ENCODE peak calls at places on chromosome 13, in six cellular contexts. B, H, R, N, T and S are unnamed samples.

GRCh38 chr13:114259374-114259773 is 22.0 kb upstream of the UPF3A start:
- DNase-seq in R (no peak), N (no peak), H (no peak), B (no peak), T (no peak), S (no peak)

GRCh38 chr13:55263045-55263444 is 1877.7 kb upstream of the PRR20A start:
- DNase-seq in B (no peak), N (no peak), H (no peak), R (no peak), T (no peak), S (no peak)

GRCh38 chr13:101612736-101613135 is 160.3 kb downstream of the ITGBL1 start:
- DNase-seq in T (no peak), H (no peak), R (no peak), N (peak; percentile 18), B (no peak), S (no peak)

GRCh38 chr13:113513761-113514160 is 23.2 kb upstream of the DCUN1D2 start:
- DNase-seq in B (no peak), H (no peak), N (no peak), R (no peak), T (no peak), S (no peak)

GRCh38 chr13:46753917-46754316 is 43.0 kb downstream of the ESD start:
- DNase-seq in N (no peak), T (no peak), B (no peak), H (no peak), R (no peak), S (no peak)

GRCh38 chr13:85985791-85986190 is 186.6 kb upstream of the SLITRK6 start:
- DNase-seq in N (no peak), R (no peak), B (no peak), H (no peak), T (no peak), S (no peak)

GRCh38 chr13:114030666-114031610 is 57.1 kb upstream of the C13orf46 start:
- DNase-seq in N (no peak), R (no peak), T (no peak), H (no peak), B (no peak), S (no peak)

GRCh38 chr13:34208326-34208725 is 390.4 kb downstream of the RFC3 start:
- DNase-seq in T (peak; percentile 35), R (no peak), N (no peak), B (peak; percentile 21), H (no peak), S (no peak)

GRCh38 chr13:111900390-111901180 is 166.4 kb upstream of the SOX1 start:
- DNase-seq in N (no peak), T (peak; percentile 58), B (no peak), R (no peak), H (peak; percentile 43), S (peak; percentile 24)

GRCh38 chr13:40518481-40518882 is 148.0 kb downstream of the FOXO1 start:
- DNase-seq in T (no peak), R (no peak), B (no peak), N (peak; percentile 68), H (peak; percentile 28), S (no peak)

GRCh38 chr13:20156711-20157110 is 4.1 kb downstream of the GJA3 start:
- DNase-seq in B (no peak), H (no peak), R (no peak), T (no peak), N (no peak), S (peak; percentile 19)

GRCh38 chr13:112958127-112958989 is 10.7 kb upstream of the MCF2L start:
- DNase-seq in R (no peak), B (no peak), H (no peak), N (no peak), T (no peak), S (no peak)

GRCh38 chr13:60095300-60095699 is 68.4 kb downstream of the DIAPH3 start:
- DNase-seq in N (peak; percentile 12), R (no peak), H (no peak), B (no peak), T (no peak), S (no peak)

GRCh38 chr13:26213982-26214381 is 8.1 kb downstream of the RNF6 start:
- DNase-seq in T (no peak), R (no peak), N (no peak), B (no peak), H (no peak), S (no peak)

GRCh38 chr13:78426183-78426582 is 177.2 kb downstream of the POU4F1 start:
- DNase-seq in H (no peak), B (no peak), T (no peak), R (no peak), N (no peak), S (no peak)

GRCh38 chr13:50543767-50544166 is 299.7 kb downstream of the DLEU7 start:
- DNase-seq in H (no peak), B (peak; percentile 91), N (no peak), R (no peak), T (peak; percentile 52), S (no peak)

GRCh38 chr13:28568286-28568685 is 73.4 kb upstream of the FLT1 start:
- DNase-seq in B (peak; percentile 62), T (peak; percentile 66), H (no peak), N (no peak), R (no peak), S (no peak)

GRCh38 chr13:44810067-44810840 is 179.0 kb downstream of the NUFIP1 start:
- DNase-seq in T (no peak), N (no peak), H (no peak), B (no peak), R (no peak), S (no peak)

GRCh38 chr13:109971745-109972090 is 185.3 kb upstream of the IRS2 start:
- DNase-seq in B (no peak), R (no peak), H (no peak), N (no peak), T (no peak), S (no peak)

GRCh38 chr13:80923907-80924306 is 583.0 kb upstream of the SPRY2 start:
- DNase-seq in T (no peak), H (no peak), N (peak; percentile 17), B (no peak), R (no peak), S (no peak)

DNA sequence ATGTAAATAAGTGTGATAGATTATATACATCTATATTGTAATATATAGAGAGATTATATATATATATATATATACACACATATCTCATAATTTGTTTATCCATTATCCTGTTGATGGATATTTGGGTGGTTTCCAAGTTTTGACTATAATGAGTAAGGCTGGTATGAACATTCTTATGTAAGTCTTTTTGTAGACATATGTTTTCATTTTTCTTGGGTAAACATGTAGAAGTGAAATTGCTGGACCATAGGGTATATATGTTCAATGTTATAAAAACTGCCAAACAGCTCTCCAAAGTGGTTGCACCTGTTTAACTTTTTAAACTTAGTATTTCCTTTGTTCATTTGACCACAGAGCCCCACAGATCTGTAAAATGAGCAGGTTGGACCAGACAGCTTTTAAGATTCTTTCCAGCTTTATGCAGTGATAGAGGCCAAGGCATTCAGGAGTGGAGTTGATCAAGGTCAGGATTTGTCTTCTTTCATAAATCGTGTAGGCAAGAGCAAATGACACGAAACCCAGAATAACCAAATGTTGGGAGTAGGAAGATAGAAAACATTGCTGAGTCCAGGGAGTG is 21.7 kb upstream of the KATNAL1 start:
- DNase-seq in B (no peak), N (no peak), H (no peak), R (no peak), T (no peak), S (no peak)
- H2BK5ac ChIP-seq in B (no peak overlapping the region), N (no peak overlapping the region), H (no peak overlapping the region), R (no peak overlapping the region), T (no peak overlapping the region), S (no peak overlapping the region)

GRCh38 chr13:24900507-24900906 is 136.5 kb downstream of the RNF17 start:
- DNase-seq in R (no peak), T (no peak), N (no peak), H (no peak), B (no peak), S (no peak)

GRCh38 chr13:24905242-24905641 is 141.3 kb downstream of the RNF17 start:
- DNase-seq in T (no peak), N (no peak), R (no peak), H (no peak), B (peak; percentile 36), S (no peak)

GRCh38 chr13:24911135-24911524 is 147.2 kb downstream of the RNF17 start:
- DNase-seq in H (no peak), T (peak; percentile 72), B (peak; percentile 74), R (no peak), N (no peak), S (no peak)

GRCh38 chr13:24910502-24911134 is 146.6 kb downstream of the RNF17 start:
- DNase-seq in R (no peak), B (peak; percentile 6), N (no peak), H (no peak), T (no peak), S (no peak)

GRCh38 chr13:24906268-24906667 is 142.3 kb downstream of the RNF17 start:
- DNase-seq in N (no peak), B (no peak), H (no peak), R (no peak), T (no peak), S (no peak)
- H3K27ac ChIP-seq in N (no peak overlapping the region), B (no peak overlapping the region), H (no peak overlapping the region), R (no peak overlapping the region), T (no peak overlapping the region), S (no peak overlapping the region)

DNA sequence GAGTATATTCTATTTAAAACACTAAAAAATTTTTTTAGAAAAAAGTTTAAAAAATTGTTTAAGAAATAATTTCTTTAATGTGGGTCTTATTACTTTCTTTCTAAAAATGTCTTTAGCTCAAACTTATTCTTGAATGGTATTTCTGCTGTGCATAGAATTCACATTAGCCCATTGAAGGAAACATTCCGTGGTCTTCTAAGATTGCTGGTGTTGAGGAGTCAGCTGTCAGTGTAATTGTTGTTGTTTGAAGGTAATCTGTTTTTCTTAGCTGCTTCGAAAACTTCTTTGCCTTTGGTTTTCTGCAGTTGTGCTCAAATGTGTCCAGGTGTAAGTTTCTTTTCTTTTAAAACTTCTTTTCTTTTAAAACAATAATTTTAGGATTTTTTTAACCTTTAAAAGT is 85.4 kb upstream of the KLF12 start:
- DNase-seq in T (no peak), B (peak; percentile 44), H (no peak), N (no peak), R (no peak), S (no peak)
- H3K9ac ChIP-seq in T (no peak overlapping the region), B (no peak overlapping the region), H (no peak overlapping the region), N (no peak overlapping the region), R (no peak overlapping the region), S (no peak overlapping the region)

DNA sequence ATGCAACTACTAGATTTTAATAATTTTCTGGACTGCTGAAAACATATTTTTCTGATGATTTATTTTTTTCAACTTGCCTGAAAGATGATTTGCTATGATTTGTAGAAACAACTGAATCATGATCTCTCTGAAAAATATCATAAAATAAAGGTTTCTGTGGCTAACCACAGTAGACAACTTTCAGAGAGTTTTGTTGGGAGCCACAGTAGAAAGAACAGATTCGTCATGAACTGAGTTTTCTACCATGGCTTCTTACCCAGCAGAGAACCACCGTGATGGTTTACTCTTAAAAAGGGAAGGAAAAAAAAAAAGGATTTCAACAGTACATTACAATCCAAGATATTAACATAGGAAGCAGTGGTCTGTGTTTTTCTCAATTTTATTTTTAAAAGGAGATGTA is 18.0 kb downstream of the ZAR1L start:
- DNase-seq in H (no peak), N (no peak), R (no peak), B (no peak), T (no peak), S (no peak)
- H2BK5ac ChIP-seq in H (no peak overlapping the region), N (no peak overlapping the region), R (no peak overlapping the region), B (no peak overlapping the region), T (no peak overlapping the region), S (no peak overlapping the region)